ENCODE peak calls at places on chromosomes 16 and 17, in nine cellular contexts. O is neural progenitor cell; R is heart left ventricle; S is Caco-2; Q is tibial artery; G is CD8-positive, alpha-beta T cell; U is thoracic aorta; X is cardiac muscle cell; Z is cardiac fibroblast. E is an unnamed sample.

GRCh38 chr17:83062011-83062817 is 17.2 kb upstream of the METRNL start:
- DNase-seq in R (no peak), X (no peak), Z (no peak), O (no peak), Q (peak), S (peak), G (no peak), U (peak), E (no peak)

GRCh38 chr16:58815188-58815888 is 81.2 kb upstream of the GOT2 start:
- DNase-seq in Q (no peak), O (no peak), G (no peak), X (no peak), S (no peak), Z (no peak), U (no peak), R (no peak), E (peak)

GRCh38 chr16:12468552-12468951 is 335.1 kb downstream of the CPPED1 start:
- DNase-seq in U (no peak), S (no peak), X (no peak), G (no peak), R (no peak), Q (no peak), Z (no peak), O (peak), E (no peak)

GRCh38 chr17:64115871-64116534 is 13.9 kb downstream of the ERN1 start:
- DNase-seq in G (no peak), X (peak), R (no peak), S (no peak), O (no peak), U (no peak), Z (peak), Q (no peak), E (peak)

GRCh38 chr16:85611455-85612190 is 1.5 kb upstream of the GSE1 start:
- DNase-seq in U (peak), G (peak), Q (peak), O (peak), Z (peak), S (peak), X (peak), R (peak), E (peak)

GRCh38 chr16:66649167-66649566 is 44.7 kb downstream of the CMTM3 start:
- DNase-seq in X (no peak), G (no peak), Q (no peak), S (no peak), O (no peak), U (no peak), Z (no peak), R (no peak), E (no peak)

GRCh38 chr17:17387461-17388362 is 84.5 kb downstream of the NT5M start:
- DNase-seq in O (peak), Q (no peak), S (peak), Z (no peak), X (no peak), U (no peak), G (no peak), R (no peak), E (peak)

GRCh38 chr17:10025976-10026785 is 121.1 kb upstream of the RCVRN start:
- DNase-seq in U (no peak), Z (no peak), X (no peak), G (no peak), O (peak), R (no peak), Q (no peak), S (no peak), E (no peak)

GRCh38 chr17:13306310-13306962 is 288.6 kb upstream of the ELAC2 start:
- DNase-seq in Q (no peak), S (no peak), U (no peak), O (peak), Z (peak), X (peak), R (no peak), G (no peak), E (peak)

GRCh38 chr16:84184775-84185174 is 2.1 kb downstream of the TAF1C start:
- DNase-seq in Z (no peak), O (no peak), G (no peak), S (no peak), R (peak), X (no peak), Q (no peak), U (no peak), E (no peak)

GRCh38 chr17:489758-490329 is 137.2 kb upstream of the RPH3AL start:
- DNase-seq in O (peak), R (no peak), X (peak), Z (peak), U (no peak), S (no peak), Q (no peak), G (peak), E (peak)

GRCh38 chr16:81567087-81567486 is 122.5 kb downstream of the CMIP start:
- DNase-seq in Q (no peak), O (no peak), U (no peak), G (no peak), R (no peak), Z (no peak), S (no peak), X (no peak), E (no peak)

GRCh38 chr16:50354629-50355456 is 13.9 kb downstream of the BRD7 start:
- DNase-seq in Q (no peak), Z (peak), O (no peak), S (no peak), X (peak), U (no peak), G (no peak), R (no peak), E (no peak)

GRCh38 chr16:69397821-69398521 is 12.2 kb upstream of the TERF2 start:
- DNase-seq in O (peak), X (peak), Q (peak), R (peak), S (peak), G (no peak), U (no peak), Z (peak), E (peak)

GRCh38 chr17:7336240-7337175 is at the start of gene ACAP1:
- DNase-seq in R (no peak), Q (no peak), Z (no peak), U (no peak), X (no peak), S (no peak), O (no peak), G (peak), E (no peak)

GRCh38 chr16:83835972-83836566 is 28.3 kb downstream of the HSBP1 start:
- DNase-seq in G (no peak), S (no peak), Z (peak), O (no peak), R (no peak), X (peak), U (no peak), Q (no peak), E (peak)

GRCh38 chr17:3002538-3003301 is 60.7 kb downstream of the OR1D5 start:
- DNase-seq in R (no peak), S (no peak), X (no peak), G (no peak), Q (no peak), Z (no peak), O (no peak), U (no peak), E (no peak)

GRCh38 chr16:8517280-8517679 is 73.0 kb downstream of the TMEM114 start:
- DNase-seq in O (no peak), Q (no peak), S (no peak), Z (no peak), R (no peak), G (no peak), X (no peak), U (no peak), E (no peak)

GRCh38 chr17:59505610-59506276 is 59.7 kb upstream of the DHX40 start:
- DNase-seq in Q (no peak), G (no peak), X (no peak), S (peak), Z (no peak), R (no peak), O (no peak), U (no peak), E (peak)

DNA sequence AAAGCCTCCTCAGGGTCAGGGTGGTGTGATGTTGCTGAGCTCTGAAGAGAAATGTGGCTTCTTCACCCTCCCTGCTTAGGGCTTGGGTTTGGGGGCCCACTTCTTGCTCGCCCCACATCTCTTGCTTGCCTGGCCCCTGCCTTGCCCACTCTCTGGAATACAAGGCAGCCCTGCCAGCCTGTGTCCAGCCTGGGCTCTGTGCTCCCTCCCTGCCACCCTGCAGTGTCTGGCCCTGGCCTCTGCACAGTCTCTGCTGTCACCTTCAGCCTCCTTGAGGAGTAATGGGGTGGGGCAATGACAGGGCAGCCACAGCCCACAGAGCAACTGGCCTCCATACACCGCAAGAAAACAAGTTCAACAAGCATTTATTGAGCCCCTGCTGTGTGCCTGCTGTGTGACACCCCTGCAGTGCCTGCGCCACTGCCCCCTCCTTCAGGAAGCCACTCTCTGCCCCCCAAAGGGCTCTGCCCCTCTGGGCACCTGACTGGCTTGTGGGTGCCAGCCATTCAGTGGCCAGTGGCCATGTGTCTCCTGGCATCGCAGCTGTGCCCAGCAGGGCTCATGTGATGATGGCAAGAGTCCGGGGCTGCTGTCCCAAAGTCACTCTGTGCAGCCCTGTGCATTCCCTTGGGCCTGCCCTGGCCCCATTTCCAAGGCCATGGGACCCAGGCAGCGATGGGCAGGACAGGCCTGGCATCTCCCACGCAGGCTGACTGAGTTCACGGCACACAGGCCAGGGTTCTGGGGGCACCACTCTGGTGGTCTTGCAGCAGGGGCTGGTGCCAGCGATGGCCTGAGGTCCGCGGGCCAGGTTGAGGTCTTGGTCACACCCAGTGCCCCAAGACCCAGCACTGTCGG is 240.8 kb downstream of the KATNIP start:
- DNase-seq in U (no peak), R (no peak), S (no peak), Q (no peak), G (no peak), O (no peak), X (no peak), Z (no peak), E (no peak)
- H3K4me3 ChIP-seq in U (no peak), R (no peak), S (no peak), Q (no peak), G (no peak), O (no peak), X (no peak), Z (no peak), E (no peak)

DNA sequence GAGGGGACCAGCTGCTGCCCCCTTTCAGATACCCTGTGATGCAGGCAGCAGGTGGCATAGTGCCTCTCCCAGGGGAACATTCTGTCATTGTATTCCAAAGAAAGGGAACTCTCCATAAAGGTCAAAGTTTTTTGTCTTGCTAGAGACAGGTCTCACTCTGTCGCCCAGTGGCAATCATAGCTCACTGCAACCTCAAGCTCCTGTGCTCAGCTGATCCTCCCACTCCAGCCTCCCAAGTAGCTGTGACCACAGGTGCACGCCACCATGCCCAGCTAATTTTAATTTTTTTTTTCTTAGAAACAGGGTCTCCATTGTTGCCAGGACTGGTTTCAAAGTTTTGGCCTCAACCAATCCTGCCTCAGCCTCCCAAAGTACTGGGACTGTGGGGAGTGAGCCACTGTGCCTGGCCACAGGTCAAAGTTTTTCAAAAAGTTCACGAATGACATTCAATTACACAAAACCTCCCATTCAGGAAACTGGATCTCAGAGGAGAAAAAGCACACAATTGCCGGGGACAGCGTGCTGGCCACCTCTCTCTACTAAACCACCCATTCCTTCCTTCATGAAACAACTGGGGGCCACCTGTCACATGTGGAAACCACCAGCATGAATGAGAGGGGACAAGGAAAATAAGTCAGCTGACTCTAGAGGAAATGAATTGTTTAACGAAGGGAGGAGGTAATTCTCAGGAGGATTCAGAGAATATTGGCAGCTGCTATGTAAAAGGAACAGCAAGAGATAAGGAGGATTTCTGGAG is 80.0 kb downstream of the MARCHF10 start:
- DNase-seq in U (no peak), G (no peak), Z (no peak), Q (no peak), O (no peak), R (no peak), S (no peak), X (no peak), E (no peak)
- TF ChIP-seq CTCF in U (no peak), G (no peak), Z (no peak), Q (no peak), O (peak), R (peak), S (no peak), X (no peak), E (no peak)

DNA sequence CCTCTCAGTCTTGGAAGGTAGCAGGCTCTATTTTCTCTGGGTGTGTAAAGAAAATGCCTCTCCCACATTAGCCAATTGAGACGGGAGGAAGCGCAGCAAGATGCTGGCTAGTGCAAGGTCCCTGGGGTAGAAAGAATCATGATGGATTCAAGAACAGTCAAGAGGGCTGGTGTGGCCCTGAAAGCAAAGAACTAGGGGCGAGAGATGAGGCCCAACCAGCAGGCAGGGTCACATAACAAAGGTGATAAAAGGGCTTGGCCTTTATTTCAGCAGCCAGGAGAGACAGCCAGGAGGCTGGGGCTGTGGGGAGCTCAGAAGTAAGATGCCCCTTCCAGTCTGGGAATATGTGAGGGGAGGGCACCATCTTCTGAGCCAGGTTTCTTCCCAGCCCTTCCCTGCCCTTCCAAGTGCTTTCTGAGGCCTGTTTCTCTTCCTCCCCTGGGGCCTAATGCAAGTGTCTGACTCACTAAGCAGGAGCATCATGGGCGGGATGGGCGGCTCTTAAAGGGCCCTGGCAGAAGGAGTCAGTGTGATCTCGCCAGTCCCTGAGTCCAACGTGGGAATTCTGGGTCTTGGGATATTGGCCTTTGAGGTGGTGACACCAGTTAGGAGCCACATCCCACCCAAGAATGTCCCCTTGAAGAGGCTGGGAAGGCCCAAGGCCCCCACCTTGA is 3.9 kb upstream of the NLRC5 start:
- DNase-seq in Z (peak), X (peak), S (no peak), Q (peak), U (peak), O (no peak), R (peak), G (no peak), E (peak)
- H3K4me3 ChIP-seq in Z (no peak), X (no peak), S (no peak), Q (no peak), U (no peak), O (no peak), R (no peak), G (peak), E (no peak)

DNA sequence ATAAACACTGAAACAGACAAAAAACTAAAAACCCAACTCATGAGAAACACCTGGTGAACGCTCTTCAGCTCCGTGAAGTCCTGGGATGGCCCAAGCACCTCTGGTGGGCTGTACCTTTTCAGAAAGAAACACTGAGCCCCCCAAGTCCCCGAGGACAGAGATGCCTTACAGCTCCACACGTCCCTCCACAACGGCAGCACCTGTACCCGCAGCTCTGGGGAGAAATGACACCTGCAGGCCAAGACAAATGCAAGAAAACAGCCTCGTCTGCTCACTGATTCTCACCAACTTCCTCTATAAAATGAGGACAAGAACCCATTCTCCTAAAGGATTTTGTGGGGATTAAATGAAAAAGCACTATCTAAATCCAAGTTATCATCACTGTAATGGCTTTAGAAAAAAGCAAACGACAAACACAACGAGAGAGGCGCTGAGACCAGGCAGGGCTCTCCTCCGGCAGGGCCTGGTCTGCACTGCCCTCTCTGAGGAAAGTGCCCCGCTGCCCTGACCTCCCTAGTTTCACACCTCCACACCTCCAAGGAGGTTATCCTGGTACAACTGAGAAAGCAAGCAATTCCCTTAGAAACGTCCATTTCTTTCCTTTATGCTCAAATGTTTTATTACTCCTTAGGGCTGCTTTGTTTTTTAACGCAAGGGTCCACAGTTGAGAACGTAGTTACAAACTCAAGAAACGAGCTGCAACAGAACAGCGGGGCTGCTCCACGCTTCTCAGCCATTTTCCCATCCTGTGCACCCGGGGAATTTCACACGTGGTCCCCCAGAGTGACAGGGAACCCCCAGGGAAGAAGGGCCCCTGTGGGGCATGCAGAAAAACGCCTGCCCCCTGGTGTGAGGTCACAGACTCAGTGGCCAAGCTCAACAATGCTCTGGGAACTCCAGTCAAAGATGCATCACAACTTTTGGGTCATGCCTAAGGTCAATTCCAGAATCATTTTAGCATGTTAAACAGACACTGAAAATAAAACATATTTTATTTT is 115.0 kb downstream of the ZNF778 start:
- DNase-seq in R (no peak), Z (no peak), U (no peak), X (no peak), Q (no peak), G (no peak), O (no peak), S (peak), E (no peak)
- TF ChIP-seq CTCF in R (no peak), Z (no peak), U (no peak), X (no peak), Q (no peak), G (no peak), O (no peak), S (no peak), E (no peak)

DNA sequence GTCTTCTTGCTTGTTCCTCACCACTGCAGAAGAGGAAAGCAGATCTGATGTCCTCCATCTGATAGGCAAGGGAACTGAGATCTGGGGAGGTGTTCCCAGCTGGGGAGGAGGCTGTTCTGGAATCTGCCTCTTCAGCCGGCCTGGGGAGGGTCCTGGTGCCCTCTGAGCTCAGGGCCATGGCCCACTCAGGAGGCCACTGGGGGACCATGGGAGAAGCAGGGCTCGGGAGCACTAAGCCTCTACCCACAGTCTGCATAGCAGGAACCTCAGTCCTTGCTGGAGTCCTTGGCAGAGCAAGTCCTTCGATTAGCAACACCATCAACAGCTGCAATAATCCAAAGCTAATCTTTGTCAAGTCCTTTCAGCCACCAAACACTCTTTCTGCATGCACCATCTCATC is 74.3 kb upstream of the DNAJA2 start:
- DNase-seq in S (no peak), O (no peak), R (no peak), U (no peak), G (no peak), Q (no peak), Z (no peak), X (no peak), E (no peak)
- H3K4me3 ChIP-seq in S (no peak), O (no peak), R (no peak), U (no peak), G (no peak), Q (no peak), Z (no peak), X (no peak), E (no peak)

DNA sequence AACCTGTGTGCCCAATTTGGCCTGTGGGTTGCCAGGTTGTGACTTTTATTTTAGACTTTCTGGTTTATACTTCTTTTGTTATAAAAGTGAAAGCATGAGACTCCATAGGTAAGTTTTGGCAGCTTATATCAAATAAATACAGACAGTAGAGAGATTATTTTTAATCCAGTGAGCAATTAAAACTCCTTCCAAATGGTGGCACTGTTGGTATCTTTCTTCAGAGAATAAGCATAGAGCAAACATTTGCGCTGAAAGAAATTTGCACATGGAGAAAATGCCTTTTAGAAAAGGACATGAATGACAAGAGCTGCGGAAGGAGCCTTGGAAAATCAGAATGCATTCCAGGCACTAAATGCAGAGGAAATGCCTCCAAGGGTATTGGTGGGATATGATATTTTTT is 46.1 kb upstream of the DNAJA2 start:
- DNase-seq in G (no peak), O (no peak), Z (peak), Q (no peak), R (no peak), S (no peak), U (no peak), X (peak), E (peak)
- TF ChIP-seq CTCF in G (no peak), O (no peak), Z (peak), Q (no peak), R (no peak), S (no peak), U (no peak), X (peak), E (peak)

E was measured in epithelial cell of esophagus.